ENCODE peak calls at places on chromosomes 1 and 21, in seven cellular contexts. E is skeletal muscle cell, H is B cell, T is RKO, I is hippocampal formation, F is GDM1, U is cardiac muscle cell. C is an unnamed sample.

GRCh38 chr1:65114312-65114711 is 33.7 kb upstream of the AK4 start:
- DNase-seq in E (no peak), H (no peak), T (no peak), I (peak), F (no peak), U (peak), C (no peak)

GRCh38 chr1:159960721-159961381 is 6.8 kb upstream of the SLAMF9 start:
- DNase-seq in E (peak), H (no peak), T (peak), I (no peak), F (no peak), U (no peak), C (no peak)

GRCh38 chr1:232110281-232111090 is 483.9 kb downstream of the DISC1 start:
- DNase-seq in E (peak), H (no peak), T (no peak), I (no peak), F (no peak), U (peak), C (no peak)

GRCh38 chr1:28249013-28249870 is 10.1 kb upstream of the SESN2 start:
- DNase-seq in E (no peak), H (no peak), T (peak), I (no peak), F (no peak), U (no peak), C (peak)

GRCh38 chr1:224116131-224116530 is 2.2 kb downstream of the FBXO28 start:
- DNase-seq in E (peak), H (peak), T (peak), I (no peak), F (no peak), U (peak), C (peak)

GRCh38 chr1:74856174-74856573 is 123.2 kb downstream of the TYW3 start:
- DNase-seq in E (no peak), H (no peak), T (no peak), I (no peak), F (no peak), U (no peak), C (no peak)

GRCh38 chr1:184743062-184743756 is 11.4 kb downstream of the EDEM3 start:
- DNase-seq in E (no peak), H (no peak), T (no peak), I (no peak), F (no peak), U (no peak), C (peak)

GRCh38 chr21:27813750-27814149 is 846.9 kb upstream of the ADAMTS5 start:
- DNase-seq in E (no peak), H (no peak), T (no peak), I (peak), F (no peak), U (no peak), C (no peak)

C was measured in GM13976.